ENCODE peak calls at places on chromosomes 7 and 10, in six cellular contexts. O, B, F, U, H and W are unnamed samples.

GRCh38 chr10:104333728-104334373 is 4.4 kb downstream of the ITPRIP start:
- ATAC-seq in H (no peak), O (no peak), B (no peak), U (no peak), F (no peak), W (no peak)

GRCh38 chr10:132560248-132560731 is 22.7 kb downstream of the INPP5A start:
- ATAC-seq in F (peak), H (peak), O (no peak), B (peak), U (no peak), W (peak)

GRCh38 chr10:59926086-59926485 is 19.7 kb upstream of the CCDC6 start:
- ATAC-seq in F (no peak), U (no peak), B (no peak), O (no peak), H (no peak), W (no peak)

GRCh38 chr10:61836888-61837747 is 64.4 kb upstream of the ARID5B start:
- ATAC-seq in O (peak), U (no peak), F (no peak), B (peak), H (no peak), W (no peak)

GRCh38 chr10:101903827-101904520 is 60.4 kb upstream of the KCNIP2 start:
- ATAC-seq in F (peak), O (peak), B (no peak), U (no peak), H (peak), W (peak)

GRCh38 chr10:102310356-102311024 is 65.2 kb downstream of the GBF1 start:
- ATAC-seq in H (no peak), O (no peak), U (no peak), B (peak), F (no peak), W (no peak)

GRCh38 chr10:60032723-60033122 is 126.4 kb upstream of the CCDC6 start:
- ATAC-seq in U (no peak), B (peak), O (peak), F (peak), H (peak), W (peak)

GRCh38 chr7:51077951-51078350 is 238.7 kb downstream of the COBL start:
- ATAC-seq in O (no peak), U (no peak), H (no peak), F (no peak), B (no peak), W (no peak)

GRCh38 chr10:70742537-70743429 is 42.4 kb downstream of the TBATA start:
- ATAC-seq in U (no peak), B (peak), F (no peak), H (no peak), O (peak), W (no peak)

GRCh38 chr10:35421553-35422178 is 85.4 kb downstream of the CCNY start:
- ATAC-seq in F (no peak), O (no peak), H (no peak), B (peak), U (no peak), W (no peak)

GRCh38 chr10:92574545-92575377 is 868 bp upstream of the IDE start:
- ATAC-seq in F (peak), H (peak), U (peak), B (peak), O (peak), W (peak)

GRCh38 chr10:124449170-124450009 is 445 bp downstream of the NKX1-2 start:
- ATAC-seq in O (no peak), F (no peak), U (no peak), H (no peak), B (peak), W (no peak)

GRCh38 chr7:76149847-76150691 is 51.6 kb upstream of the SRRM3 start:
- ATAC-seq in H (no peak), U (peak), F (no peak), B (peak), O (no peak), W (no peak)

GRCh38 chr7:20283385-20283784 is 47.3 kb upstream of the ITGB8 start:
- ATAC-seq in O (no peak), F (no peak), B (no peak), H (no peak), U (no peak), W (no peak)

GRCh38 chr10:113007821-113008220 is 57.8 kb downstream of the TCF7L2 start:
- ATAC-seq in F (peak), U (peak), O (peak), B (no peak), H (peak), W (no peak)

GRCh38 chr7:131072505-131073091 is 255.1 kb upstream of the MKLN1 start:
- ATAC-seq in U (peak), B (peak), H (peak), F (peak), O (peak), W (no peak)

GRCh38 chr10:43846968-43847367 is 198.3 kb upstream of the ZNF32 start:
- ATAC-seq in B (no peak), O (no peak), U (no peak), H (no peak), F (no peak), W (no peak)